ENCODE peak calls at places on chromosomes 5 and 9, in four cellular contexts. S is dorsolateral prefrontal cortex, N is heart right ventricle, R is transverse colon. K is an unnamed sample.

GRCh38 chr9:121326130-121326838 is 43.8 kb downstream of the STOM start:
- DNase-seq in S (no peak), N (peak), R (peak), K (peak)

GRCh38 chr9:36997414-36997813 is 36.7 kb downstream of the PAX5 start:
- DNase-seq in S (no peak), N (no peak), R (no peak), K (peak)

GRCh38 chr5:68395844-68396523 is 180.4 kb downstream of the PIK3R1 start:
- DNase-seq in S (no peak), N (no peak), R (peak), K (no peak)

GRCh38 chr5:134125195-134126015 is 10.9 kb downstream of the TCF7 start:
- DNase-seq in S (peak), N (no peak), R (no peak), K (peak)

GRCh38 chr9:15231788-15232635 is 75.0 kb downstream of the TTC39B start:
- DNase-seq in S (no peak), N (no peak), R (no peak), K (peak)

GRCh38 chr5:73204302-73204701 is 31.3 kb downstream of the TMEM174 start:
- DNase-seq in S (no peak), N (no peak), R (no peak), K (no peak)

GRCh38 chr9:95197692-95198271 is 119.7 kb downstream of the FANCC start:
- DNase-seq in S (no peak), N (no peak), R (no peak), K (peak)

GRCh38 chr5:108989761-108990392 is 242.2 kb downstream of the FER start:
- DNase-seq in S (no peak), N (no peak), R (no peak), K (no peak)

GRCh38 chr5:172713113-172713808 is 57.7 kb downstream of the DUSP1 start:
- DNase-seq in S (peak), N (peak), R (peak), K (peak)

GRCh38 chr9:35649431-35650340 is 1.0 kb downstream of the SIT1 start:
- DNase-seq in S (no peak), N (no peak), R (no peak), K (peak)

GRCh38 chr5:132470596-132470995 is 20.0 kb downstream of the IRF1 start:
- DNase-seq in S (no peak), N (no peak), R (peak), K (no peak)

GRCh38 chr9:107983191-107983603 is 493.6 kb upstream of the KLF4 start:
- DNase-seq in S (no peak), N (no peak), R (no peak), K (peak)

GRCh38 chr9:115170674-115171073 is 52.7 kb upstream of the TNC start:
- DNase-seq in S (no peak), N (no peak), R (no peak), K (peak)

GRCh38 chr5:175658299-175659145 is 651 bp downstream of the HRH2 start:
- DNase-seq in S (no peak), N (no peak), R (no peak), K (no peak)

GRCh38 chr5:149999866-150000260 is 591 bp downstream of the TIGD6 start:
- DNase-seq in S (no peak), N (no peak), R (no peak), K (no peak)

GRCh38 chr5:66558562-66558961 is 37.6 kb upstream of the MAST4 start:
- DNase-seq in S (no peak), N (no peak), R (no peak), K (no peak)

GRCh38 chr5:90909091-90909503 is 350.5 kb downstream of the ADGRV1 start:
- DNase-seq in S (no peak), N (no peak), R (no peak), K (peak)

GRCh38 chr5:133785182-133785581 is 172.8 kb upstream of the FSTL4 start:
- DNase-seq in S (no peak), N (no peak), R (no peak), K (no peak)

GRCh38 chr5:123585871-123586270 is 73.9 kb downstream of the CSNK1G3 start:
- DNase-seq in S (no peak), N (no peak), R (no peak), K (peak)

GRCh38 chr5:151870820-151871219 is 53.8 kb downstream of the GLRA1 start:
- DNase-seq in S (no peak), N (no peak), R (peak), K (peak)

GRCh38 chr9:37350486-37351190 is 71.9 kb upstream of the GRHPR start:
- DNase-seq in S (no peak), N (no peak), R (no peak), K (peak)

GRCh38 chr5:149894237-149894636 is 50.4 kb downstream of the PDE6A start:
- DNase-seq in S (no peak), N (no peak), R (no peak), K (no peak)

GRCh38 chr5:39891376-39891775 is 466.6 kb upstream of the DAB2 start:
- DNase-seq in S (no peak), N (no peak), R (no peak), K (peak)

GRCh38 chr5:53167836-53168235 is 58.3 kb upstream of the MOCS2 start:
- DNase-seq in S (no peak), N (peak), R (peak), K (peak)

GRCh38 chr5:123992641-123993040 is 480.7 kb downstream of the CSNK1G3 start:
- DNase-seq in S (no peak), N (no peak), R (no peak), K (no peak)

GRCh38 chr5:125486634-125487033 is 740.2 kb upstream of the ZNF608 start:
- DNase-seq in S (no peak), N (no peak), R (no peak), K (peak)

GRCh38 chr5:124555179-124555578 is 191.3 kb downstream of the ZNF608 start:
- DNase-seq in S (no peak), N (no peak), R (no peak), K (no peak)

GRCh38 chr9:91239367-91240111 is 122.2 kb downstream of the AUH start:
- DNase-seq in S (no peak), N (no peak), R (no peak), K (no peak)

GRCh38 chr5:104913840-104914239 is 1351.3 kb upstream of the NUDT12 start:
- DNase-seq in S (no peak), N (no peak), R (no peak), K (no peak)

GRCh38 chr5:76084496-76085285 is 1.5 kb downstream of the SV2C start:
- DNase-seq in S (no peak), N (no peak), R (no peak), K (peak)

GRCh38 chr9:71819115-71819739 is 50.9 kb upstream of the CEMIP2 start:
- DNase-seq in S (no peak), N (no peak), R (peak), K (peak)

GRCh38 chr5:157252741-157253465 is 13.0 kb upstream of the CYFIP2 start:
- DNase-seq in S (no peak), N (no peak), R (no peak), K (peak)

GRCh38 chr5:128132499-128132898 is 48.9 kb downstream of the SLC12A2 start:
- DNase-seq in S (no peak), N (no peak), R (no peak), K (no peak)

GRCh38 chr5:55484531-55484930 is 50.2 kb downstream of the PLPP1 start:
- DNase-seq in S (no peak), N (no peak), R (no peak), K (no peak)

GRCh38 chr5:103232393-103232999 is 26.1 kb upstream of the MACIR start:
- DNase-seq in S (no peak), N (no peak), R (no peak), K (peak)

GRCh38 chr5:2242539-2242938 is 359.8 kb upstream of the IRX4 start:
- DNase-seq in S (no peak), N (no peak), R (no peak), K (no peak)

GRCh38 chr9:130834371-130835311 is at the start of gene ABL1:
- DNase-seq in S (peak), N (peak), R (peak), K (peak)

GRCh38 chr5:67494186-67494842 is 297.7 kb upstream of the CD180 start:
- DNase-seq in S (peak), N (no peak), R (no peak), K (no peak)

GRCh38 chr5:83475540-83476469 is 4.3 kb downstream of the VCAN start:
- DNase-seq in S (no peak), N (no peak), R (no peak), K (peak)
- TF ChIP-seq CTCF in S (no peak), N (no peak), R (no peak), K (no peak)

GRCh38 chr9:99241106-99241505 is 19.0 kb downstream of the SEC61B start:
- DNase-seq in S (no peak), N (no peak), R (no peak), K (no peak)
- TF ChIP-seq CTCF in S (peak), N (peak), R (no peak), K (no peak)

DNA sequence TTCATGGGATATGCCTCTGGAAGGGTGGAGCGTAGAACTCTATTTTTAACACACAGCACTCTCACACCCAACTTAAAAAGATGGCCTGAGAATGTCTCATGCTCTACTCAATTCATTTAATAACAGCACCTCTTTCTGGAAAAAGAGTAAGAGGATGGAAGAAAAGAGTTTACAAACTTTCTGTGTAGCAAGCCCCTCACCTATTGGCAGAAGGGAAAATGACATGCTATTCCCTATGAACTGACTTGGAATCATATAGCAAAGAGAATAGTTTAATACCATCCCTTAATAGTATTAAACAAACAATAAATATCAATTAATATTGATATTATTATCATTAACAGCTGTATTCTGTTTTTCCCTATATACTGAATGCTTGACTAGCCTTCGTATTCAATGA is 233.3 kb downstream of the KCTD16 start:
- DNase-seq in S (no peak), N (no peak), R (no peak), K (no peak)
- TF ChIP-seq CTCF in S (no peak), N (no peak), R (no peak), K (no peak)

GRCh38 chr9:134168731-134169130 is 4.4 kb upstream of the RNU6ATAC start:
- DNase-seq in S (no peak), N (no peak), R (no peak), K (no peak)
- TF ChIP-seq CTCF in S (no peak), N (no peak), R (no peak), K (no peak)

DNA sequence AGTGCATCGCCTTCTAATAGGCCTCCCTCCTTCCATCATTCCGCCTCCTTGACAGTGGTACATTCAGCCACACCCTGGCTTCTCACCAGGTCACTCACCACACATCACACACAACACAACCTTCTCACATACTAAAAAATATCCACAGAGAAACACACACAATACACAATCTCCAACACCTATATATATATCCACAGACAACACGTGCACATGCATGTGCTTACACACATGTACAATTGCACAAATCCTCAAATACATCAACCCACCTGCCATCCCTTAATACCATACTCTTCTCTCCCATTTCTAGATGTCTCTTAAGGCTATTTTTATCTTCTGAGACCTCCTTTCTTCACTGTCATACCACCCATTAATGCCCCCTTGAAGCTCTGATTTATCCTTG is 57.6 kb downstream of the PPP2R2B start:
- DNase-seq in S (no peak), N (no peak), R (no peak), K (no peak)
- TF ChIP-seq CTCF in S (no peak), N (no peak), R (no peak), K (no peak)